ENCODE peak calls at places on chromosomes 3 and 15, in nine cellular contexts. L, S, V, H, W, T, B, Q and Z are unnamed samples.
A peak's percentile ranks its signal among the peaks of the same experiment; 100 is the strongest.

GRCh38 chr15:100940785-100941379 is 21.7 kb downstream of the LRRK1 start:
- ATAC-seq in L (no peak), S (no peak), V (no peak), H (no peak), W (no peak), T (no peak), B (peak; percentile 81), Q (peak; percentile 87), Z (no peak)

GRCh38 chr15:67511606-67512005 is 9.3 kb upstream of the C15orf61 start:
- ATAC-seq in L (no peak), S (no peak), V (no peak), H (no peak), W (no peak), T (no peak), B (no peak), Q (peak; percentile 22), Z (no peak)

GRCh38 chr15:72599855-72600464 is 54.5 kb upstream of the GOLGA6B start:
- ATAC-seq in L (peak; percentile 86), S (peak; percentile 86), V (peak; percentile 46), H (no peak), W (no peak), T (peak; percentile 71), B (peak; percentile 76), Q (peak; percentile 80), Z (no peak)

GRCh38 chr3:177441813-177442646 is 244.7 kb upstream of the TBL1XR1 start:
- ATAC-seq in L (no peak), S (no peak), V (no peak), H (no peak), W (no peak), T (no peak), B (peak; percentile 33), Q (peak; percentile 98), Z (peak; percentile 48)

GRCh38 chr3:58093573-58094195 is 85.5 kb downstream of the FLNB start:
- ATAC-seq in L (peak; percentile 65), S (peak; percentile 61), V (no peak), H (no peak), W (peak; percentile 39), T (no peak), B (no peak), Q (no peak), Z (no peak)

GRCh38 chr3:30638685-30639412 is 32.4 kb downstream of the TGFBR2 start:
- ATAC-seq in L (no peak), S (no peak), V (no peak), H (no peak), W (peak; percentile 49), T (no peak), B (no peak), Q (no peak), Z (no peak)

GRCh38 chr3:98750520-98750919 is 12.6 kb upstream of the ST3GAL6 start:
- ATAC-seq in L (peak; percentile 74), S (no peak), V (peak; percentile 53), H (peak; percentile 58), W (peak; percentile 70), T (peak; percentile 95), B (peak; percentile 99), Q (peak; percentile 39), Z (no peak)

GRCh38 chr15:60389261-60390077 is 8.3 kb downstream of the ANXA2 start:
- ATAC-seq in L (peak; percentile 0), S (no peak), V (no peak), H (no peak), W (no peak), T (no peak), B (no peak), Q (peak; percentile 92), Z (no peak)

GRCh38 chr15:98548172-98548971 is 100.0 kb upstream of the IGF1R start:
- ATAC-seq in L (peak; percentile 89), S (no peak), V (peak; percentile 84), H (peak; percentile 84), W (peak; percentile 75), T (peak; percentile 65), B (peak; percentile 82), Q (no peak), Z (peak; percentile 91)

GRCh38 chr3:108183971-108184370 is 38.3 kb downstream of the IFT57 start:
- ATAC-seq in L (no peak), S (no peak), V (no peak), H (no peak), W (no peak), T (no peak), B (no peak), Q (no peak), Z (no peak)

GRCh38 chr15:51757463-51757862 is 6.1 kb downstream of the TMOD2 start:
- ATAC-seq in L (no peak), S (no peak), V (no peak), H (no peak), W (no peak), T (no peak), B (no peak), Q (no peak), Z (no peak)

GRCh38 chr3:53809267-53809666 is 37.0 kb downstream of the CHDH start:
- ATAC-seq in L (no peak), S (no peak), V (no peak), H (no peak), W (no peak), T (peak; percentile 4), B (no peak), Q (no peak), Z (no peak)

GRCh38 chr3:189967254-189967865 is 153.3 kb downstream of the P3H2 start:
- ATAC-seq in L (peak; percentile 67), S (peak; percentile 49), V (peak; percentile 41), H (peak; percentile 59), W (no peak), T (peak; percentile 44), B (peak; percentile 80), Q (peak; percentile 89), Z (no peak)

GRCh38 chr15:40055576-40056293 is 16.8 kb upstream of the SRP14 start:
- ATAC-seq in L (no peak), S (no peak), V (peak; percentile 48), H (peak; percentile 56), W (peak; percentile 96), T (no peak), B (peak; percentile 83), Q (no peak), Z (no peak)

DNA sequence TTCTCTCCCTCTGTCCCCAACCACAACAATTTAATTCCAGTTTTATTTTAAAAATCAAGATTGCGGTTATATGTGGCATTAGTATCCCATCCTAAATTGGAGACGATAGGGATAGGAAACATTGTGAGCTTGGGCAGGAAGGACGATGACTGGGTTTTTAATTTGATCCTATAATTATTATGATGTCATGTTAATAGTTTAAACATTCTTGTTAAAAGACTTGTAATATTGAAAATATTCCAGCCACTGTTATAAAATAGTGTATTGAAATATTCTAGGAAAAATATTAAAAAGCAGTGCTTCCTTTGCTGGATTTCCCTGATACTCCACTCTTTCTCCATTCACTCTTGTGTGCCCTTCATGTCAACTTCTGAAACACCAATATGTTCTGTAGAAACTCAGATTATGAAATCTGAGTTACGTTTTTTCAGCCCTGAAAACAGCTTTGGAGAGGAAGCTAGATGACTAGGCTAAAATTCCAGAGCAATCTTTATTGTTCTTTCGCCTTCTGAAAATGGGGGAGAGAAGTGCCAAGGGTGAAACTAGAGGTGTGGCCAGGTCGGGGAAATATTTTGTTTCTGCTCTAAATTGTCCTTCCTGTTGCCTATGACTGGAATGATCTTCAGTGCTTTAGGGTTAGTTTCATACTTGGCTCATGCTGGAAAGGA is 46.1 kb upstream of the MAP3K13 start:
- ATAC-seq in L (peak; percentile 76), S (no peak), V (peak; percentile 41), H (peak; percentile 85), W (no peak), T (no peak), B (peak; percentile 59), Q (peak; percentile 66), Z (peak; percentile 13)
- H3K4me3 ChIP-seq in L (peak overlapping the region; percentile 12), S (no peak overlapping the region), V (no peak overlapping the region), H (no peak overlapping the region), W (no peak overlapping the region), T (peak overlapping the region; percentile 25), B (no peak overlapping the region), Q (no peak overlapping the region), Z (no peak overlapping the region)

GRCh38 chr15:74893627-74894026 is 3.8 kb downstream of the MPI start:
- ATAC-seq in L (no peak), S (no peak), V (no peak), H (no peak), W (no peak), T (no peak), B (no peak), Q (peak; percentile 5), Z (no peak)

GRCh38 chr15:74897300-74897701 is 7.5 kb downstream of the MPI start:
- ATAC-seq in L (peak; percentile 6), S (no peak), V (no peak), H (no peak), W (peak; percentile 59), T (peak; percentile 13), B (no peak), Q (no peak), Z (no peak)

GRCh38 chr15:74895830-74896229 is 6.0 kb downstream of the MPI start:
- ATAC-seq in L (no peak), S (no peak), V (no peak), H (no peak), W (no peak), T (no peak), B (no peak), Q (no peak), Z (no peak)

GRCh38 chr15:74892931-74893330 is 3.1 kb downstream of the MPI start:
- ATAC-seq in L (no peak), S (no peak), V (no peak), H (no peak), W (no peak), T (no peak), B (no peak), Q (no peak), Z (no peak)

GRCh38 chr15:74896316-74896715 is 6.5 kb downstream of the MPI start:
- ATAC-seq in L (no peak), S (no peak), V (no peak), H (no peak), W (no peak), T (no peak), B (no peak), Q (no peak), Z (no peak)
- TF ChIP-seq POLR2A in L (no peak), S (no peak), V (no peak), H (no peak), W (no peak), T (peak; percentile 18), B (no peak), Q (no peak), Z (no peak)

DNA sequence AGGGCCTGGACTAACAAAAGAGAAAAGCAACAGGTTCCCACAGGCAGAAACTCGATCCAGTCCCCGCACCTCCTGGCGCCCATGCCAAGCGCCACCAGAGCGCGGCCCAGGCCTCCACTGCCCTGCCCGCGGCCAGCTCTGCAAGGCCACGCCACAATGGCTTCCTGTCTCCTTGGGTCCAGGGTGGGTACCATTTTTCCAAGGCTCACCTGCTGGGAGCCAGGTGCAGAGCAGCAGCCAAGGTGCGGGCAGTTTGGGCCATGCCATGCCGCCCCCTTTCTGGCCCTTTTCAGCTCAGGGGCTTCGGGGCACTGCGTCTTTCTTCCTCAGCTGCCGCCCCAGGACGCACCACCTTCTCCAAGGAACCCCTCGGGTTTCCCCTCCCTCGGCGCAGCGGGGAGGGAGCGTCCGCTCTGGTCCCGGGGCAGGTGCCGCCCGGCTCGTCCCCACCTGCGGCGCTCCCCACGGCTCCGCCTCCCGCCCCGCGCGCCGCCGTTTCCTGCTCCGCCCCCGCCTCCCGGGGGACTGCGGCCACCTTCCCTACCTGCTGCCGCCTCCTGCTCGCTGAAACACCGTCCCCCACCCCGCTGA is at the start of gene ILDR1:
- ATAC-seq in L (peak; percentile 64), S (peak; percentile 98), V (no peak), H (peak; percentile 97), W (no peak), T (peak; percentile 81), B (peak; percentile 92), Q (peak; percentile 55), Z (no peak)
- H3K4me3 ChIP-seq in L (peak within 1 kb of the TSS; percentile 46), S (peak within 1 kb of the TSS; percentile 58), V (no peak within 1 kb of the TSS), H (peak within 1 kb of the TSS; percentile 74), W (peak within 1 kb of the TSS; percentile 14), T (no peak within 1 kb of the TSS), B (no peak within 1 kb of the TSS), Q (peak within 1 kb of the TSS; percentile 72), Z (no peak within 1 kb of the TSS)

GRCh38 chr3:194824100-194824499 is 138.4 kb downstream of the FAM43A start:
- ATAC-seq in L (no peak), S (no peak), V (peak; percentile 37), H (no peak), W (no peak), T (no peak), B (no peak), Q (no peak), Z (no peak)
- TF ChIP-seq POLR2A in L (no peak), S (no peak), V (no peak), H (no peak), W (no peak), T (no peak), B (no peak), Q (no peak), Z (no peak)